ENCODE peak calls at places on chromosomes 6 and 20, in four cellular contexts. One of them, this sample, is unnamed.

GRCh38 chr6:144027927-144028587 is 20.0 kb upstream of the PLAGL1 start:
- DNase-seq in transverse colon: no peak
- DNase-seq in OCI-LY7: no peak
- DNase-seq in left lung: no peak
- DNase-seq in this sample: no peak

GRCh38 chr6:150930816-150931215 is 65.3 kb downstream of the MTHFD1L start:
- DNase-seq in transverse colon: no peak
- DNase-seq in OCI-LY7: no peak
- DNase-seq in left lung: no peak
- DNase-seq in this sample: no peak

GRCh38 chr6:79421707-79422484 is 115.3 kb downstream of the LCA5 start:
- DNase-seq in transverse colon: no peak
- DNase-seq in OCI-LY7: no peak
- DNase-seq in left lung: no peak
- DNase-seq in this sample: no peak

GRCh38 chr6:108363756-108364356 is 69.0 kb downstream of the AFG1L start:
- DNase-seq in transverse colon: no peak
- DNase-seq in OCI-LY7: no peak
- DNase-seq in left lung: no peak
- DNase-seq in this sample: no peak

GRCh38 chr6:39214846-39215639 is 14.2 kb downstream of the KCNK5 start:
- DNase-seq in transverse colon: peak
- DNase-seq in OCI-LY7: no peak
- DNase-seq in left lung: no peak
- DNase-seq in this sample: peak

GRCh38 chr6:29967379-29968010 is 25.2 kb downstream of the HLA-A start:
- DNase-seq in transverse colon: peak
- DNase-seq in OCI-LY7: peak
- DNase-seq in left lung: peak
- DNase-seq in this sample: no peak

GRCh38 chr6:16398587-16398986 is 160.2 kb downstream of the GMPR start:
- DNase-seq in transverse colon: no peak
- DNase-seq in OCI-LY7: no peak
- DNase-seq in left lung: no peak
- DNase-seq in this sample: no peak

GRCh38 chr20:9311132-9311531 is 203.3 kb upstream of the LAMP5 start:
- DNase-seq in transverse colon: no peak
- DNase-seq in OCI-LY7: no peak
- DNase-seq in left lung: no peak
- DNase-seq in this sample: no peak

GRCh38 chr20:48910360-48910781 is 11.1 kb upstream of the ARFGEF2 start:
- DNase-seq in transverse colon: no peak
- DNase-seq in OCI-LY7: no peak
- DNase-seq in left lung: no peak
- DNase-seq in this sample: no peak

GRCh38 chr6:117555882-117556498 is 46.3 kb downstream of the GOPC start:
- DNase-seq in transverse colon: peak
- DNase-seq in OCI-LY7: peak
- DNase-seq in left lung: no peak
- DNase-seq in this sample: peak

GRCh38 chr6:12037803-12038202 is 25.7 kb downstream of the HIVEP1 start:
- DNase-seq in transverse colon: no peak
- DNase-seq in OCI-LY7: peak
- DNase-seq in left lung: no peak
- DNase-seq in this sample: no peak

GRCh38 chr6:162344935-162345599 is 382.5 kb downstream of the PRKN start:
- DNase-seq in transverse colon: no peak
- DNase-seq in OCI-LY7: no peak
- DNase-seq in left lung: no peak
- DNase-seq in this sample: no peak

GRCh38 chr20:57225197-57225733 is 41.2 kb downstream of the BMP7 start:
- DNase-seq in transverse colon: no peak
- DNase-seq in OCI-LY7: no peak
- DNase-seq in left lung: no peak
- DNase-seq in this sample: no peak

GRCh38 chr20:38294334-38294592 is 9.7 kb upstream of the BPI start:
- DNase-seq in transverse colon: no peak
- DNase-seq in OCI-LY7: no peak
- DNase-seq in left lung: no peak
- DNase-seq in this sample: no peak

GRCh38 chr6:149508485-149508884 is 23.7 kb upstream of the ZC3H12D start:
- DNase-seq in transverse colon: no peak
- DNase-seq in OCI-LY7: no peak
- DNase-seq in left lung: no peak
- DNase-seq in this sample: no peak

GRCh38 chr6:143400258-143401059 is 50.0 kb downstream of the ADAT2 start:
- DNase-seq in transverse colon: peak
- DNase-seq in OCI-LY7: peak
- DNase-seq in left lung: peak
- DNase-seq in this sample: peak

GRCh38 chr6:79506251-79506650 is 31.0 kb downstream of the LCA5 start:
- DNase-seq in transverse colon: no peak
- DNase-seq in OCI-LY7: no peak
- DNase-seq in left lung: no peak
- DNase-seq in this sample: no peak

GRCh38 chr20:49320460-49320859 is 42.6 kb upstream of the ZNFX1 start:
- DNase-seq in transverse colon: no peak
- DNase-seq in OCI-LY7: peak
- DNase-seq in left lung: no peak
- DNase-seq in this sample: no peak

GRCh38 chr6:167996424-167997199 is 859 bp upstream of the KIF25 start:
- DNase-seq in transverse colon: no peak
- DNase-seq in OCI-LY7: no peak
- DNase-seq in left lung: no peak
- DNase-seq in this sample: no peak

GRCh38 chr6:15442467-15442866 is 196.6 kb downstream of the JARID2 start:
- DNase-seq in transverse colon: no peak
- DNase-seq in OCI-LY7: no peak
- DNase-seq in left lung: no peak
- DNase-seq in this sample: no peak

GRCh38 chr6:149012040-149012545 is 265.3 kb downstream of the UST start:
- DNase-seq in transverse colon: no peak
- DNase-seq in OCI-LY7: no peak
- DNase-seq in left lung: no peak
- DNase-seq in this sample: peak

GRCh38 chr6:137798846-137799245 is 68.2 kb upstream of the TNFAIP3 start:
- DNase-seq in transverse colon: no peak
- DNase-seq in OCI-LY7: no peak
- DNase-seq in left lung: no peak
- DNase-seq in this sample: no peak

GRCh38 chr6:71194730-71195129 is 93.9 kb upstream of the OGFRL1 start:
- DNase-seq in transverse colon: no peak
- DNase-seq in OCI-LY7: no peak
- DNase-seq in left lung: no peak
- DNase-seq in this sample: no peak

GRCh38 chr6:3397229-3398164 is 59.4 kb downstream of the SLC22A23 start:
- DNase-seq in transverse colon: no peak
- DNase-seq in OCI-LY7: no peak
- DNase-seq in left lung: no peak
- DNase-seq in this sample: no peak

GRCh38 chr20:53399592-53400335 is 193.9 kb downstream of the ZNF217 start:
- DNase-seq in transverse colon: no peak
- DNase-seq in OCI-LY7: no peak
- DNase-seq in left lung: peak
- DNase-seq in this sample: no peak

GRCh38 chr20:46011631-46012482 is 3.1 kb downstream of the MMP9 start:
- DNase-seq in transverse colon: peak
- DNase-seq in OCI-LY7: peak
- DNase-seq in left lung: peak
- DNase-seq in this sample: no peak

GRCh38 chr6:37678078-37678846 is 19.4 kb downstream of the MDGA1 start:
- DNase-seq in transverse colon: no peak
- DNase-seq in OCI-LY7: no peak
- DNase-seq in left lung: no peak
- DNase-seq in this sample: no peak

GRCh38 chr6:4466769-4467480 is 309.3 kb upstream of the CDYL start:
- DNase-seq in transverse colon: no peak
- DNase-seq in OCI-LY7: no peak
- DNase-seq in left lung: no peak
- DNase-seq in this sample: no peak

GRCh38 chr6:155943635-155944034 is 488.0 kb upstream of the NOX3 start:
- DNase-seq in transverse colon: no peak
- DNase-seq in OCI-LY7: no peak
- DNase-seq in left lung: no peak
- DNase-seq in this sample: no peak

GRCh38 chr6:28351493-28351925 is 1.8 kb downstream of the ZKSCAN3 start:
- DNase-seq in transverse colon: no peak
- DNase-seq in OCI-LY7: no peak
- DNase-seq in left lung: no peak
- DNase-seq in this sample: no peak

GRCh38 chr6:28349892-28350737 is at the start of gene ZKSCAN3:
- DNase-seq in transverse colon: peak
- DNase-seq in OCI-LY7: peak
- DNase-seq in left lung: peak
- DNase-seq in this sample: peak

GRCh38 chr6:28349344-28349891 is 329 bp upstream of the ZKSCAN3 start:
- DNase-seq in transverse colon: no peak
- DNase-seq in OCI-LY7: no peak
- DNase-seq in left lung: no peak
- DNase-seq in this sample: no peak

GRCh38 chr6:28353356-28353755 is 3.6 kb downstream of the ZKSCAN3 start:
- DNase-seq in transverse colon: no peak
- DNase-seq in OCI-LY7: no peak
- DNase-seq in left lung: no peak
- DNase-seq in this sample: no peak

DNA sequence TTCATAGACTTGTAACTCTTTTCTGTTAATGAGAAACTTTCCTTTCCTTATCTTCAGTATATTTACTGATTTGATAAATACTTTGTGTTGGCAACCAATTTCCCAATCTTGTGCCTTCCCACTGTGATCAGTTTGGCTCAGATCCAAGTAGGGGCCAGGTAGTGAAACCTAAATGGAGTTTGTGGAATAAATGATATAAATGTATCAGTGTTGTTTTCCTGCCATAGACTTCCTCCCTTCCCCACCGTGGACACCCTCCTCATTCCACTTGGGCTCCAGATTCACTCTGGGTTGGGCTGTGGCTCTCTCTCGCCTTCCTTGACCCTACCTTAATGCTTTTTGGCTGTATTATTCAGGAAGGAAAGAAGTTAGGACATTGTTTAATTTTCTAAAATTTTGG is 1.3 kb downstream of the ZKSCAN3 start:
- DNase-seq in transverse colon: no peak
- DNase-seq in OCI-LY7: no peak
- DNase-seq in left lung: no peak
- DNase-seq in this sample: no peak
- H3K4me3 ChIP-seq in transverse colon: no peak
- H3K4me3 ChIP-seq in OCI-LY7: peak
- H3K4me3 ChIP-seq in left lung: no peak
- H3K4me3 ChIP-seq in this sample: no peak

DNA sequence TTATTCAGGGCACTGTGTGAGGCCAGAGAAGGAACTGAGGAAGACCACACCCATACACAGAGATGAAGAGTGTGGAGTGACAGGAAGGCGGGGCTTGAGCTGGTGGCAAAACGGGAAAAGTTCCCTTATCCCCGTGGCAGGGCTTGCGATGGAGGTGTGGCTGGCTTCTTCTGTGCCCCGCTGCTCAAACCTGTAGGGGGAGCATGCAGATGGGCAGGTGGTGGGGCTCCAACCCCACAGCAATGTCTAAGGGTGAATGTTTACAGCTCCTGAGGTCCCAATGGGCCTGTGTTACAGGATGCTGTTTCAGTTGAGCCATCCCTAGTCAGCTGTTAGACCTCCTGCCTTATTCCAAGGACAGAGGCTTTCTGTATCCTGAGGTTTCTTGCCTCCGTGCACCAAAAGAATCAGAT is 105.9 kb downstream of the LY86 start:
- DNase-seq in transverse colon: no peak
- DNase-seq in OCI-LY7: no peak
- DNase-seq in left lung: peak
- DNase-seq in this sample: no peak
- H3K4me3 ChIP-seq in transverse colon: no peak
- H3K4me3 ChIP-seq in OCI-LY7: no peak
- H3K4me3 ChIP-seq in left lung: no peak
- H3K4me3 ChIP-seq in this sample: no peak

DNA sequence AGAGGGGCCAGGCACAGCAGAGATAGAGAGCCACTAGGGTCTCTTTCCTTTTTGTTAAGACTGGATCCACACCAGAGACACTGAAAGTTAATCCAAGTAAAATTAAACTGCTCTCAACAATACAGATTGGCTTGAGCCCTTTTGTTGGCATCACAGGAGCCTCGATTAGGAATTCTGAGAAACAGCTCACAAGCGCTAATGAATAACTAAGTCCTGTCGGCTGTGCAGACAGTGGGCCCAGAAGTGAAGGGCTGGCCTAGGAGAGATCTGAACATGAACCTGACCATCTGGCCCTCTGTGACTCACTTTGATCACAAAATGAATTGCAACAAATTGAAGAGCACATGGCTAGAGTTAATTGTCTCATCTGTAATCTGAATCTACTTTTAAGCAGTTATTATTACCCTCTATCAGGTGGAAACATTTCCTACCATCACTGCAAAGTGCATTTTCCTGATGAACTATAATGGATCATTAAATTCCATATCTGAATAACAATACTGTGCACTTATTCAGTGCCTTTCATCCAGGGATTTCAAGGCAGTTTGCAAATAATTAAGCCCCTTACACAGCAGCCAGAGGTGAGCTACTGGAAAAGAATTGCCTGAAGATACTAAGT is 3.2 kb downstream of the BACH2 start:
- DNase-seq in transverse colon: no peak
- DNase-seq in OCI-LY7: no peak
- DNase-seq in left lung: no peak
- DNase-seq in this sample: no peak
- H3K4me3 ChIP-seq in transverse colon: no peak
- H3K4me3 ChIP-seq in OCI-LY7: peak
- H3K4me3 ChIP-seq in left lung: no peak
- H3K4me3 ChIP-seq in this sample: no peak

DNA sequence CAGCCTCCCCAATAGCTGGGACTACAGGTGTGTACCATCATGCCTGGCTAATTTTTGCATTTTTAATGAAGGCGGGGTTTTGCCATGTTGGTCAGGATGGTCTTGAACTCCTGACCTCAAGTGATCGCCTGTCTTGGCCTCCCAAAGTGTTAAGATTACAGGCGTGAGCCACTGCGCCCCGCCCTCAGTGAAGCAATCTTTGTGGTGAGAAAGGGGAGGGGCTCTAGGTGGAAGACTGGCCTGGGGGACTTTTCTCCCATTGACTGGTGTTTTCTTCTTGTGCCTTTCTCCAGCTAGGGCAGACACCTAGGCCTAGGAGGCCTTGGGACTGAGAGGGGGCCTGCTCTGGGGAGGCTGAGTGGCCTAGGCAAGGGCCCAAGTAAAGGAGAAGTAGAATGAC is 84.1 kb downstream of the DNAAF9 start:
- DNase-seq in transverse colon: no peak
- DNase-seq in OCI-LY7: no peak
- DNase-seq in left lung: no peak
- DNase-seq in this sample: no peak
- H3K4me3 ChIP-seq in transverse colon: no peak
- H3K4me3 ChIP-seq in OCI-LY7: no peak
- H3K4me3 ChIP-seq in left lung: no peak
- H3K4me3 ChIP-seq in this sample: no peak

This sample was measured in prostate gland.